ENCODE peak calls at places on chromosomes 1 and 21, in five cellular contexts. C is breast epithelium, I is transverse colon, E is suprapubic skin, K is neuronal stem cell. Y is an unnamed sample.
A peak's percentile ranks its signal among the peaks of the same experiment; 100 is the strongest.

GRCh38 chr1:200883118-200883517 is 10.3 kb downstream of the GPR25 start:
- DNase-seq in I (no peak), K (no peak), E (no peak), C (no peak), Y (no peak)

GRCh38 chr21:37435120-37435519 is 68.5 kb downstream of the DYRK1A start:
- DNase-seq in E (no peak), K (peak; percentile 87), I (no peak), C (no peak), Y (peak; percentile 64)

GRCh38 chr1:237093706-237094105 is 51.7 kb downstream of the RYR2 start:
- DNase-seq in E (no peak), I (no peak), K (no peak), C (no peak), Y (no peak)

GRCh38 chr1:32900956-32901822 is at the start of gene TMEM54:
- DNase-seq in K (no peak), C (peak; percentile 63), E (no peak), I (peak; percentile 86), Y (no peak)

GRCh38 chr1:121417289-121417955 is 232.6 kb downstream of the SRGAP2C start:
- DNase-seq in E (no peak), I (no peak), C (no peak), K (no peak), Y (no peak)

GRCh38 chr1:54280652-54281051 is 80.7 kb downstream of the MRPL37 start:
- DNase-seq in K (no peak), E (no peak), I (no peak), C (peak; percentile 81), Y (no peak)

GRCh38 chr1:230957580-230957989 is 21.1 kb downstream of the TTC13 start:
- DNase-seq in E (no peak), C (no peak), I (no peak), K (no peak), Y (no peak)

GRCh38 chr1:20702416-20702815 is 15.4 kb downstream of the KIF17 start:
- DNase-seq in C (no peak), K (no peak), E (no peak), I (no peak), Y (no peak)

GRCh38 chr1:32954183-32954582 is 10.4 kb downstream of the RNF19B start:
- DNase-seq in C (no peak), K (no peak), I (no peak), E (no peak), Y (no peak)

GRCh38 chr1:55053265-55053954 is 14.1 kb downstream of the PCSK9 start:
- DNase-seq in K (no peak), E (peak; percentile 63), I (no peak), C (no peak), Y (no peak)

GRCh38 chr1:5768014-5768413 is 224.2 kb downstream of the NPHP4 start:
- DNase-seq in E (no peak), I (no peak), C (no peak), K (no peak), Y (no peak)

GRCh38 chr1:180610556-180611015 is 21.2 kb upstream of the XPR1 start:
- DNase-seq in E (no peak), I (no peak), C (no peak), K (no peak), Y (no peak)

GRCh38 chr1:180188103-180188506 is 33.4 kb downstream of the QSOX1 start:
- DNase-seq in E (no peak), C (no peak), I (peak; percentile 54), K (peak; percentile 45), Y (peak; percentile 43)

GRCh38 chr1:233230011-233230410 is 65.5 kb downstream of the PCNX2 start:
- DNase-seq in K (no peak), C (no peak), E (no peak), I (no peak), Y (no peak)

GRCh38 chr1:12300706-12301105 is 70.9 kb downstream of the VPS13D start:
- DNase-seq in C (no peak), E (no peak), K (no peak), I (no peak), Y (no peak)

GRCh38 chr1:61872206-61872605 is 129.9 kb downstream of the PATJ start:
- DNase-seq in K (no peak), E (no peak), I (no peak), C (no peak), Y (no peak)

GRCh38 chr21:45750924-45751323 is 107.4 kb downstream of the PCBP3 start:
- DNase-seq in K (no peak), E (no peak), C (no peak), I (no peak), Y (no peak)

GRCh38 chr1:240254778-240255291 is 163.2 kb downstream of the FMN2 start:
- DNase-seq in E (no peak), I (no peak), K (no peak), C (no peak), Y (no peak)

GRCh38 chr1:53293123-53293522 is 34.7 kb downstream of the LRP8 start:
- DNase-seq in C (no peak), K (no peak), E (no peak), I (no peak), Y (no peak)

GRCh38 chr1:1080951-1081310 is 6.8 kb upstream of the RNF223 start:
- DNase-seq in I (peak; percentile 10), K (no peak), C (no peak), E (no peak), Y (no peak)

GRCh38 chr1:47031059-47031458 is 7.6 kb downstream of the CYP4X1 start:
- DNase-seq in I (no peak), E (no peak), C (peak; percentile 39), K (no peak), Y (no peak)

GRCh38 chr1:40836283-40836682 is 25.9 kb downstream of the CITED4 start:
- DNase-seq in E (no peak), I (no peak), K (no peak), C (no peak), Y (no peak)

GRCh38 chr21:18810136-18810535 is 406.6 kb upstream of the TMPRSS15 start:
- DNase-seq in E (no peak), K (no peak), I (no peak), C (no peak), Y (no peak)

GRCh38 chr1:19861034-19861433 is 21.2 kb upstream of the OTUD3 start:
- DNase-seq in K (no peak), C (no peak), I (peak; percentile 53), E (no peak), Y (no peak)

GRCh38 chr1:44485229-44485932 is 80.3 kb downstream of the RNF220 start:
- DNase-seq in C (no peak), K (no peak), I (no peak), E (no peak), Y (no peak)

GRCh38 chr1:229229137-229229720 is 41.7 kb upstream of the RAB4A start:
- DNase-seq in I (no peak), E (no peak), K (no peak), C (peak; percentile 94), Y (no peak)

GRCh38 chr1:1869459-1869858 is 21.4 kb downstream of the GNB1 start:
- DNase-seq in C (no peak), I (no peak), K (no peak), E (no peak), Y (no peak)

GRCh38 chr21:32940079-32941014 is 85.4 kb upstream of the OLIG2 start:
- DNase-seq in C (no peak), K (peak; percentile 60), E (peak; percentile 20), I (peak; percentile 41), Y (no peak)

GRCh38 chr1:164695956-164696665 is 137.1 kb downstream of the PBX1 start:
- DNase-seq in I (no peak), E (no peak), K (no peak), C (no peak), Y (no peak)

DNA sequence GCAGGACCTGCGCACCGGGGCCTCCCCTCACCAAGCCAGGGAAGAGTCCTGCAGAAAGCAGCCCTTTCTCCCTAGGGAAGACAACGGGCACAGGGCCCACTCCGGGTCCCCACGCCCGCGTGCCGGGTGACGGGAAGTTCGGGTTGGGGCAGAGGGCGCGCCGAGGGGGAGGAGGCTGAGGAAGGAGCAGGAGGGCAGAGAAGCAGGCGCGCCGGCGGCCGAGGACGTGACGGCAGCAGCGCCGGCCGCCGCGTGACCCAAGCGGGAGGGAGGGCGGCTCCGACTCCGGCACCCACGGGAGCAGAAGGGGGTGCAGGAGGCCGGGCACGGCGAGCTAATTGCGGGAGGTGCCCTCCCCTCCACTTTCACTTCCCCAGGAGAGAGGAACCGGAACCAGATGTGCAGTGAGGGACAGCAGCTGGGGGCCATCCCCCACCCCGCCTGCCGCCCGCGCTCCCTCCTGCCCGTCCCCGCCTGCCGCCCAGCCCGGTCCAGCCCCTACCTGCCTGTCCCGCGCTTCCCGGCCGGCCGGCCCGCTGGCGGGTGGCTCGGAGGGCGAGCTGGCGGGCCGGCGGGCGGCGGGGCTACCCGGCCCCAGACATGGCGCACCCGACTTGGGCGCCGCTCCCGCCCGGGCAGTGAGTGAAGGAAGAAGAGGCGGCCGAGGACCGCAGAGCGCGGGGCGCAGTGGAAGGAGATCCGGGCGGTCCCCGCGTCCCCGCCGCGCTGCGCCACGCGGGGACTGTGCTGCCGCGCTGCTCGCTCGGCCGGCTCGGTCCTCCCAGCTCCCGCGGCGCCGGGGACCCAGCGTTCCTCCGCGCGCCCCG is 510 bp downstream of the DENND4B start:
- DNase-seq in K (no peak), C (peak; percentile 71), E (peak; percentile 94), I (peak; percentile 90), Y (no peak)
- H3K4me1 ChIP-seq in K (peaks cover 13% of the 10 kb centered on the region), C (no peaks in the 10 kb centered on the region), E (peaks cover 26% of the 10 kb centered on the region), I (peaks cover 15% of the 10 kb centered on the region), Y (peaks cover 3% of the 10 kb centered on the region)

DNA sequence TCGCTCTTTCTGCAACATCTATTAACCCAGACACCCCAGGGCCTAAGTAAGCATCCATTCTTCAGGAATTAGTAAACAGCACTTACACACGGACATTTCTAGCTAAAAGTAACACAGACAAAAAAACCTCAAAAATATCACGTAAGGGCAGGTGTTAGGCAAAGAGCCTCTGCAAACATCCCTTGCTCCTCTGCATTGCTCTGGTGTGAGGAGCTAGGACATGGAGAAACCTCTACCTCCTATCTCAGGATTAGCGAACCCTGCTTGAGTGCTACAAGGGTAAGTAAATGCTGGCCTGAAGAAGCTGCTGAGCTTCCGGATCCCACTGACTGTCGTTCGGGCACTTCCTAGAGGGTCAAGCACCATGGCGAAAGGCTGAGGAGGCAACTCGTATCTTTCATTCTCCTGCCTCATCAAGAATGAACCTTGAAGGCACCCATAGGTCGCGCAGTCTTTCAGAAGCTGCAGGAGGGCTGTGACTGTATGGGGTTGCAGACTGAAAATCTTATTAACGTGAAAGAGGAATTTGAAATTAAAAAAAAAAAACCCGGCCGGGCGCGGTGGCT is 2.1 kb downstream of the PTGER3 start:
- DNase-seq in K (no peak), E (no peak), C (no peak), I (no peak), Y (no peak)
- H3K27me3 ChIP-seq in K (peaks cover 58% of the 10 kb centered on the region), E (peaks cover 17% of the 10 kb centered on the region), C (no peaks in the 10 kb centered on the region), I (peaks cover 57% of the 10 kb centered on the region), Y (peaks cover 16% of the 10 kb centered on the region)

GRCh38 chr1:234716907-234717375 is 107.0 kb upstream of the IRF2BP2 start:
- DNase-seq in I (no peak), K (no peak), E (no peak), C (no peak), Y (no peak)
- H3K4me1 ChIP-seq in I (peaks cover 82% of the 10 kb centered on the region), K (peaks cover 29% of the 10 kb centered on the region), E (peaks cover 63% of the 10 kb centered on the region), C (peaks cover 7% of the 10 kb centered on the region), Y (no peaks in the 10 kb centered on the region)

GRCh38 chr1:202700061-202700460 is 10.2 kb downstream of the SYT2 start:
- DNase-seq in K (no peak), I (no peak), E (no peak), C (no peak), Y (no peak)

GRCh38 chr1:202692959-202693555 is 17.2 kb downstream of the SYT2 start:
- DNase-seq in K (peak; percentile 83), I (peak; percentile 61), E (no peak), C (no peak), Y (peak; percentile 83)

GRCh38 chr1:202698276-202698675 is 12.0 kb downstream of the SYT2 start:
- DNase-seq in K (no peak), E (no peak), I (no peak), C (no peak), Y (no peak)

GRCh38 chr1:202694354-202694753 is 15.9 kb downstream of the SYT2 start:
- DNase-seq in I (no peak), C (no peak), K (no peak), E (no peak), Y (no peak)

GRCh38 chr1:202697038-202697437 is 13.2 kb downstream of the SYT2 start:
- DNase-seq in I (peak; percentile 67), K (no peak), E (no peak), C (no peak), Y (no peak)
- H3K27me3 ChIP-seq in I (peaks cover 26% of the 10 kb centered on the region), K (peaks cover 49% of the 10 kb centered on the region), E (peaks cover 70% of the 10 kb centered on the region), C (no peaks in the 10 kb centered on the region), Y (no peaks in the 10 kb centered on the region)

Y was measured in iPS DF 6.9.